ENCODE peak calls at places on chromosomes 3 and 15, in nine cellular contexts. Q is mucosa of descending colon; Z is ELR; K is stimulated activated CD8-positive, alpha-beta memory T cell treated with anti-CD3 and anti-CD28 coated beads, Interleukin-4, amount 100 ng/mL, for 1 hour; M is naive thymus-derived CD8-positive, alpha-beta T cell; V is AG08396; E is dorsolateral prefrontal cortex; Y is activated CD4-positive, alpha-beta T cell treated with anti-CD3 and anti-CD28 coated beads, Interleukin-2, amount 50 U/mL, for 1 hour; B is RPMI8226. D is an unnamed sample.

GRCh38 chr3:189277711-189278110 is 105.9 kb downstream of the TPRG1 start:
- DNase-seq in Q (no peak), V (no peak), Y (no peak), E (no peak), M (peak), K (no peak), Z (peak), B (no peak), D (no peak)

GRCh38 chr15:79157631-79158592 is 67.3 kb upstream of the RASGRF1 start:
- DNase-seq in K (no peak), Z (no peak), B (peak), M (no peak), E (no peak), V (no peak), Q (no peak), Y (no peak), D (no peak)

GRCh38 chr15:55434989-55435825 is 26.9 kb downstream of the PIERCE2 start:
- DNase-seq in E (no peak), M (peak), B (peak), Y (no peak), V (peak), K (no peak), Q (no peak), Z (peak), D (no peak)

GRCh38 chr15:59550520-59550919 is 61.1 kb upstream of the GCNT3 start:
- DNase-seq in B (no peak), E (no peak), V (no peak), K (no peak), Y (no peak), M (no peak), Q (no peak), Z (no peak), D (no peak)

GRCh38 chr3:27176256-27176655 is 192.9 kb downstream of the NEK10 start:
- DNase-seq in V (no peak), Q (no peak), E (no peak), Z (no peak), Y (no peak), K (no peak), B (no peak), M (no peak), D (no peak)

GRCh38 chr3:146077181-146077580 is 83.8 kb downstream of the PLOD2 start:
- DNase-seq in Q (no peak), Y (no peak), K (no peak), M (no peak), V (no peak), Z (no peak), E (no peak), B (no peak), D (no peak)

GRCh38 chr3:150736903-150737832 is 25.8 kb downstream of the SIAH2 start:
- DNase-seq in E (no peak), B (no peak), M (peak), Q (no peak), V (no peak), Y (no peak), Z (no peak), K (no peak), D (no peak)

GRCh38 chr15:42332331-42332730 is 27.0 kb upstream of the CAPN3 start:
- DNase-seq in Y (no peak), Q (no peak), K (no peak), Z (peak), M (no peak), E (no peak), B (no peak), V (no peak), D (no peak)

GRCh38 chr15:29822685-29823459 is 604 bp upstream of the TJP1 start:
- DNase-seq in K (no peak), Q (peak), B (peak), E (peak), Z (peak), V (peak), M (no peak), Y (no peak), D (no peak)

GRCh38 chr15:41219381-41219780 is 11.2 kb downstream of the EXD1 start:
- DNase-seq in Z (no peak), B (no peak), K (no peak), Q (no peak), E (no peak), M (no peak), Y (no peak), V (no peak), D (no peak)

GRCh38 chr3:64152100-64152499 is 73.2 kb downstream of the PRICKLE2 start:
- DNase-seq in V (peak), Z (peak), Q (no peak), K (no peak), B (no peak), M (no peak), Y (no peak), E (no peak), D (no peak)

GRCh38 chr3:23968467-23969184 is 23.5 kb downstream of the NR1D2 start:
- DNase-seq in E (no peak), B (no peak), Q (no peak), M (no peak), K (no peak), V (no peak), Y (no peak), Z (peak), D (no peak)

GRCh38 chr15:65818927-65819562 is 27.0 kb upstream of the DENND4A start:
- DNase-seq in V (no peak), Q (no peak), B (no peak), E (no peak), Y (no peak), Z (peak), M (peak), K (no peak), D (no peak)

GRCh38 chr3:45012577-45012976 is 13.5 kb upstream of the CLEC3B start:
- DNase-seq in B (no peak), Y (no peak), M (no peak), Z (no peak), V (no peak), E (no peak), Q (no peak), K (no peak), D (no peak)

GRCh38 chr3:123411340-123412040 is 37.4 kb downstream of the ADCY5 start:
- DNase-seq in V (no peak), M (no peak), Y (no peak), Q (no peak), E (no peak), Z (no peak), K (no peak), B (no peak), D (no peak)

GRCh38 chr3:9809615-9810356 is at the start of gene TTLL3:
- DNase-seq in Y (peak), Z (peak), Q (peak), K (no peak), E (peak), B (peak), M (peak), V (peak), D (no peak)

GRCh38 chr15:47870300-47870955 is 153.1 kb downstream of the SEMA6D start:
- DNase-seq in M (no peak), Q (no peak), V (no peak), Z (no peak), E (no peak), B (no peak), K (no peak), Y (no peak), D (no peak)

GRCh38 chr3:7520059-7520458 is 659.1 kb downstream of the GRM7 start:
- DNase-seq in M (no peak), Z (no peak), Y (no peak), V (no peak), B (no peak), Q (no peak), K (no peak), E (no peak), D (no peak)

GRCh38 chr3:137121704-137122314 is 164.0 kb downstream of the IL20RB start:
- DNase-seq in Q (no peak), E (no peak), V (peak), M (peak), Z (peak), Y (no peak), K (no peak), B (peak), D (no peak)

GRCh38 chr3:31247850-31248618 is 284.7 kb upstream of the STT3B start:
- DNase-seq in B (no peak), K (no peak), Q (no peak), Y (no peak), E (no peak), Z (peak), V (no peak), M (no peak), D (no peak)

GRCh38 chr15:65579762-65580161 is 31.2 kb downstream of the INTS14 start:
- DNase-seq in B (no peak), Z (peak), E (no peak), M (no peak), Y (no peak), K (no peak), Q (no peak), V (no peak), D (no peak)

GRCh38 chr3:42701371-42702065 is 1.1 kb downstream of the HHATL start:
- DNase-seq in E (peak), M (peak), V (peak), K (peak), B (peak), Z (peak), Y (peak), Q (no peak), D (no peak)

GRCh38 chr3:135148431-135148830 is 353.4 kb downstream of the EPHB1 start:
- DNase-seq in Q (no peak), K (no peak), Z (no peak), V (no peak), B (no peak), M (no peak), E (no peak), Y (no peak), D (no peak)

GRCh38 chr15:63256433-63256884 is 20.9 kb upstream of the APH1B start:
- DNase-seq in Z (peak), B (no peak), Y (no peak), K (no peak), M (no peak), V (peak), E (no peak), Q (no peak), D (no peak)

GRCh38 chr3:105493305-105493892 is 126.7 kb downstream of the ALCAM start:
- DNase-seq in B (no peak), Q (no peak), M (no peak), Z (no peak), K (no peak), E (no peak), Y (no peak), V (no peak), D (no peak)

GRCh38 chr3:174243194-174243593 is 615.9 kb upstream of the NAALADL2 start:
- DNase-seq in M (no peak), Q (no peak), V (peak), B (no peak), E (no peak), K (no peak), Z (peak), Y (no peak), D (no peak)

GRCh38 chr3:119294402-119294888 is 262 bp downstream of the ARHGAP31 start:
- DNase-seq in V (peak), E (peak), M (peak), B (peak), Z (no peak), Y (peak), Q (peak), K (peak), D (peak)

GRCh38 chr15:98548172-98548971 is 100.0 kb upstream of the IGF1R start:
- DNase-seq in V (peak), Z (peak), Q (peak), E (peak), K (no peak), Y (peak), M (peak), B (no peak), D (peak)

GRCh38 chr3:116037954-116038911 is 407.1 kb downstream of the LSAMP start:
- DNase-seq in B (peak), M (no peak), E (no peak), K (no peak), V (no peak), Z (no peak), Y (no peak), Q (no peak), D (no peak)

GRCh38 chr3:55779543-55779942 is 292.4 kb upstream of the WNT5A start:
- DNase-seq in V (no peak), K (no peak), Y (no peak), Z (no peak), B (no peak), Q (no peak), E (no peak), M (no peak), D (no peak)

GRCh38 chr3:197435426-197435825 is 120.3 kb downstream of the BDH1 start:
- DNase-seq in M (no peak), Q (no peak), K (no peak), B (no peak), Y (no peak), V (no peak), Z (no peak), E (no peak), D (no peak)

GRCh38 chr15:58440922-58441321 is 9.1 kb downstream of the LIPC start:
- DNase-seq in Z (no peak), Q (peak), V (no peak), B (no peak), Y (no peak), E (no peak), M (no peak), K (no peak), D (no peak)

GRCh38 chr3:37032961-37033360 is 39.6 kb downstream of the MLH1 start:
- DNase-seq in Y (no peak), E (no peak), K (no peak), Z (no peak), V (peak), Q (no peak), B (no peak), M (no peak), D (no peak)